ENCODE peak calls at places on chromosomes 3 and 15, in eight cellular contexts. N is HCT116, C is BE2C, H is uterus, J is HFF-Myc, A is Panc1, I is Caco-2, E is breast epithelium. Q is an unnamed sample.

GRCh38 chr15:25674948-25675347 is 188.2 kb downstream of the ATP10A start:
- DNase-seq in N (no peak), E (peak; percentile 55), C (no peak), I (no peak), J (no peak), A (no peak), H (peak; percentile 78), Q (no peak)

GRCh38 chr15:95590533-95591044 is 739.9 kb upstream of the NR2F2 start:
- DNase-seq in J (no peak), N (no peak), H (no peak), E (no peak), C (no peak), A (no peak), I (no peak), Q (peak; percentile 47)

GRCh38 chr15:52780172-52780980 is 9.8 kb downstream of the ONECUT1 start:
- DNase-seq in A (peak; percentile 48), C (peak; percentile 58), E (no peak), J (peak; percentile 21), N (peak; percentile 24), H (peak; percentile 35), I (peak; percentile 65), Q (peak; percentile 62)

GRCh38 chr3:195255176-195255500 is 15.8 kb downstream of the XXYLT1 start:
- DNase-seq in A (no peak), C (no peak), J (no peak), E (no peak), H (no peak), I (no peak), N (no peak), Q (no peak)

GRCh38 chr15:31448635-31448979 is 122.0 kb downstream of the KLF13 start:
- DNase-seq in H (no peak), I (no peak), N (no peak), A (no peak), E (no peak), C (no peak), J (no peak), Q (no peak)

GRCh38 chr15:81297580-81298575 is 26.1 kb downstream of the STARD5 start:
- DNase-seq in C (no peak), I (no peak), E (no peak), N (no peak), A (no peak), J (no peak), H (no peak), Q (no peak)

GRCh38 chr15:65998486-65998885 is 129.2 kb downstream of the RAB11A start:
- DNase-seq in C (no peak), E (no peak), J (no peak), I (no peak), A (no peak), H (no peak), N (no peak), Q (no peak)

GRCh38 chr3:43335799-43336198 is 49.5 kb downstream of the SNRK start:
- DNase-seq in E (no peak), C (no peak), J (no peak), H (no peak), A (no peak), N (no peak), I (no peak), Q (no peak)

GRCh38 chr15:88131937-88132336 is 124.6 kb downstream of the NTRK3 start:
- DNase-seq in A (no peak), I (no peak), H (no peak), J (no peak), C (no peak), N (no peak), E (no peak), Q (no peak)

GRCh38 chr15:33086500-33087141 is 107.9 kb downstream of the FMN1 start:
- DNase-seq in E (no peak), N (peak; percentile 42), J (peak; percentile 52), H (no peak), I (peak; percentile 24), C (no peak), A (peak; percentile 30), Q (peak; percentile 75)

GRCh38 chr3:134373278-134373941 is 837 bp downstream of the AMOTL2 start:
- DNase-seq in N (no peak), E (peak; percentile 86), A (no peak), I (peak; percentile 75), J (peak; percentile 68), H (peak; percentile 89), C (peak; percentile 30), Q (peak; percentile 94)

GRCh38 chr3:55718475-55718874 is 231.4 kb upstream of the WNT5A start:
- DNase-seq in I (no peak), A (no peak), H (no peak), N (no peak), J (no peak), C (no peak), E (no peak), Q (peak; percentile 10)

GRCh38 chr3:8837172-8837571 is 67.8 kb upstream of the OXTR start:
- DNase-seq in H (no peak), C (no peak), A (no peak), I (no peak), N (no peak), J (no peak), E (no peak), Q (peak; percentile 47)

GRCh38 chr3:171350364-171350763 is 109.8 kb downstream of the TNIK start:
- DNase-seq in J (no peak), C (no peak), I (no peak), A (no peak), E (no peak), H (no peak), N (no peak), Q (no peak)

GRCh38 chr3:107028626-107029025 is 348.6 kb upstream of the CCDC54 start:
- DNase-seq in A (no peak), E (no peak), C (no peak), H (no peak), I (no peak), N (no peak), J (no peak), Q (no peak)

GRCh38 chr15:71219101-71219500 is 103.8 kb downstream of the THSD4 start:
- DNase-seq in H (no peak), C (no peak), N (no peak), E (no peak), I (no peak), A (no peak), J (no peak), Q (no peak)

GRCh38 chr3:195558602-195559001 is 15.5 kb upstream of the PPP1R2 start:
- DNase-seq in E (no peak), C (no peak), N (peak; percentile 52), H (no peak), J (peak; percentile 52), I (peak; percentile 70), A (no peak), Q (peak; percentile 74)

GRCh38 chr3:83926291-83926690 is 1032.5 kb upstream of the CADM2 start:
- DNase-seq in N (no peak), H (no peak), J (no peak), A (no peak), I (no peak), E (no peak), C (no peak), Q (no peak)

DNA sequence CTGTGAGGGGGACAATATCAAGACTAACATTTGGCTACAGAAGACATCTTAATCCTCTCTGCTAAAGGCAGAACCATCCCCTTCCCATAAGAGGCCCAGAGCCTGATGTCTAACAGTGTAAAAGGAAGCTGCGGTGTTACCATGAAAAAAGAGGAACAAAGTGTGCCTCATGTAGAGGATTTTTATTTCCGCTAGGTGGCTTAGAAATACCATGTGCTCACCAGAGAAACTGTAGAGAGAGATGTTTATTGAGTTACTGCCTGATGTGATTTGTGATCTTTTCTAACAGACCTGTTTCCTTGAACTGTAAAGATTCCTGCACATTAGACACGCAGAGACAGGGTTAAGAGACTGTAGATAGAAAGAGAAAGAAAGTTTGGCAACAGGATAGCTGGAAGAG is 22.1 kb downstream of the OR5H15 start:
- DNase-seq in E (no peak), J (no peak), A (no peak), C (no peak), I (no peak), N (peak; percentile 7), H (no peak), Q (no peak)
- TF ChIP-seq CTCF in E (no peak), J (peak; percentile 6), A (peak; percentile 40), C (peak; percentile 55), I (peak; percentile 39), N (peak; percentile 5), H (no peak), Q (peak; percentile 17)

DNA sequence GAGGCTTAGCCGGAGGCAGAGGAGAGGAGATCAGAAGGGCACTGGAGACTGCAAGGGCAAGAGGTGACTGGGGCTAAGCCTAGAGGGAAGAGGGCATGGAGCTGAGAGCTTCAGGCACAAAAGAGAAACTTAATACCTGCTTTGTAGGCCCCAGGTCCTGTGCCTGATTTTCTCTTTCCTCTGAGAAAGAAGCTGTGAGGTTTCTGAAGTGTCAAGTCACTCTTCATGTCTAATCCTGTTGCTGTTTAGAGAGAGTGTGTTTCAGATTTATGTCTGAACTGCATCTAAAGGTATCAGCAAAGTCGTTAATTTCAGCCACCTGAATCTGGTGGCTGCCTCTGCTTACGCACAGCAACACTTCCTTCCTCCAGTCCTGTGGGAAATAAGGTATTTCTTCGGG is 106.9 kb upstream of the RNU6-1 start:
- DNase-seq in E (no peak), N (no peak), A (no peak), C (no peak), H (no peak), J (no peak), I (no peak), Q (no peak)
- H3K4me3 ChIP-seq in E (no peak overlapping the region), N (no peak overlapping the region), A (no peak overlapping the region), C (no peak overlapping the region), H (no peak overlapping the region), J (no peak overlapping the region), I (peak overlapping the region; percentile 11), Q (no peak overlapping the region)

DNA sequence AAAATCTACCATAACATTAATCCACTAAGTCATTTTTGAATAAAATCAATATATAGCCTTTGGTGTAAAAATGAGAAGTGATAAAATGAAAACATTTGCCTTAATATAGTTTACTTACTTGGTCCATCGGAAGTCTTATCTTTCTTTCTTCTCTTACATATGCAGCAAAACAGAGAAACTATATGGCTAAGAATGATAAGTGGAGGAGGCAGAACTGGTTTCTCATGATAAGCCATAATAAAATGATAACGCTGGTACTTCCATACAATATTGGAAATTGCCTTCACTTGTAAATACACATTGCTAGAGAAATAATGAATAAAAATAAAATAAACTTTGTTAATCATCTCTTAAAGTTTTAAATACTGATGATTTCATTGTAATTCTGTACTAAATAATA is 47.8 kb upstream of the USP50 start:
- DNase-seq in E (no peak), A (no peak), C (no peak), J (no peak), N (no peak), I (no peak), H (no peak), Q (no peak)
- TF ChIP-seq CTCF in E (no peak), A (no peak), C (no peak), J (no peak), N (no peak), I (no peak), H (no peak), Q (no peak)

DNA sequence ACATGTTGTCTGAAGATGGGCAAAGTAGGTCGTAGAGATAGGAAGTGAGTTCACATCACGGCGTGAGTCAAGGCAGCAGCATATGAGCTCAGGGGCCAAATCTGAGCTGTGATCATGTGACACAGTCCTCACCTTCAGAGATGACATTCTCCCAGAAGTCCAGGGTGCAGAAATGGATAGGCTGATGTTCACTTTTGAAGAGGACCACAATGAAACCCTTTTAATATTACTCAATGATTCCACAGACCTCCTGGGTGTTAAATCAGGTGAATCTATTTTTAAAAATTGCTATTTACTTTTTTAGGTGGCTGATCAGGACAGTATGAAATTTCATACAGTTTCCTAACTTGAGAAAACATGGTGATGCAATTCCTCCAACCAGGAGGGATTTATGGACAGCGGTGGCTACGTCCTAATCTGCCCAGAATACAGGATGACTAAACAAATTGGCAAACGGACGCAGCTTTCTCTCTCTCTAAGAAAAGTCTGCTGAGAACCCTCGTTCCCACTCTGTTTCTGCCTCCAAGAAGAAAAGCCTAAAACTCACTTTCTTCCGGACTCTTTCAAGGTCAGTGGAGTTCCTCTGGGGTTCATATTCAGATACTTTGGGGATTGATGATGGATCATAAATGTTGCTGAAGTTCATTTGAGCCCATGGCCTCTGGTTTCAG is 34.4 kb downstream of the B3GNT5 start:
- DNase-seq in A (no peak), E (no peak), I (no peak), H (peak; percentile 57), N (no peak), J (no peak), C (no peak), Q (peak; percentile 97)
- H3K4me3 ChIP-seq in A (no peak overlapping the region), E (no peak overlapping the region), I (no peak overlapping the region), H (no peak overlapping the region), N (no peak overlapping the region), J (no peak overlapping the region), C (no peak overlapping the region), Q (peak overlapping the region; percentile 51)